ENCODE peak calls at places on chromosome 4, in six cellular contexts. A is right lobe of liver, L is astrocyte, K is aorta, G is heart right ventricle, Y is lower lobe of right lung. C is an unnamed sample. For H3K4me1, the result is how much of the 10 kb centered on the place peaks cover.

GRCh38 chr4:158253350-158253980 is 43.2 kb downstream of the TMEM144 start:
- DNase-seq in K (peak), G (no peak), L (peak), A (peak), Y (no peak), C (no peak)

GRCh38 chr4:76639292-76639691 is 204.3 kb downstream of the SHROOM3 start:
- DNase-seq in A (no peak), L (no peak), Y (no peak), G (no peak), K (peak), C (no peak)

GRCh38 chr4:53886090-53886489 is 178.3 kb downstream of the CHIC2 start:
- DNase-seq in Y (no peak), G (no peak), L (no peak), A (no peak), K (no peak), C (no peak)

GRCh38 chr4:123994917-123995316 is 598.3 kb downstream of the SPRY1 start:
- DNase-seq in L (no peak), K (no peak), A (no peak), G (no peak), Y (no peak), C (no peak)

GRCh38 chr4:13260513-13260912 is 223.6 kb downstream of the RAB28 start:
- DNase-seq in G (no peak), K (no peak), L (no peak), A (no peak), Y (no peak), C (no peak)

GRCh38 chr4:168631241-168632151 is 134.6 kb downstream of the PALLD start:
- DNase-seq in K (peak), L (peak), G (peak), Y (peak), A (peak), C (peak)

GRCh38 chr4:52983563-52984303 is 121.6 kb downstream of the RASL11B start:
- DNase-seq in A (no peak), L (peak), Y (no peak), K (no peak), G (no peak), C (no peak)

GRCh38 chr4:2767705-2768074 is 11.6 kb upstream of the TNIP2 start:
- DNase-seq in A (no peak), L (no peak), K (no peak), G (peak), Y (peak), C (no peak)

GRCh38 chr4:128980816-128981326 is 112.5 kb downstream of the SCLT1 start:
- DNase-seq in L (peak), G (no peak), Y (no peak), K (no peak), A (no peak), C (no peak)

GRCh38 chr4:165506780-165507305 is 128.0 kb downstream of the CPE start:
- DNase-seq in A (no peak), G (no peak), L (peak), Y (no peak), K (no peak), C (no peak)

GRCh38 chr4:60962286-60962685 is 237.8 kb upstream of the ADGRL3 start:
- DNase-seq in K (no peak), Y (no peak), A (no peak), L (no peak), G (no peak), C (no peak)

GRCh38 chr4:38805530-38806145 is 1.0 kb upstream of the TLR1 start:
- DNase-seq in L (no peak), G (no peak), A (no peak), K (peak), Y (peak), C (no peak)

GRCh38 chr4:126799971-126800722 is 832.6 kb upstream of the INTU start:
- DNase-seq in Y (no peak), A (no peak), L (peak), K (no peak), G (no peak), C (no peak)

GRCh38 chr4:15132739-15133138 is 130.5 kb downstream of the CPEB2 start:
- DNase-seq in A (no peak), Y (no peak), K (no peak), L (no peak), G (no peak), C (no peak)

GRCh38 chr4:168070903-168071302 is 21.4 kb upstream of the ANXA10 start:
- DNase-seq in G (no peak), A (no peak), L (no peak), K (no peak), Y (no peak), C (no peak)

GRCh38 chr4:26459054-26459755 is 31.1 kb downstream of the CCKAR start:
- DNase-seq in Y (no peak), L (peak), K (no peak), A (no peak), G (no peak), C (no peak)

GRCh38 chr4:25926473-25926872 is 12.5 kb downstream of the SMIM20 start:
- DNase-seq in L (no peak), K (no peak), A (no peak), G (no peak), Y (no peak), C (no peak)

GRCh38 chr4:38728651-38729141 is 54.1 kb downstream of the TLR10 start:
- DNase-seq in K (no peak), G (no peak), L (no peak), A (no peak), Y (peak), C (no peak)

GRCh38 chr4:74190919-74191397 is 33.0 kb downstream of the MTHFD2L start:
- DNase-seq in K (no peak), A (no peak), Y (no peak), G (no peak), L (no peak), C (no peak)

GRCh38 chr4:98663226-98664006 is 5.0 kb upstream of the TSPAN5 start:
- DNase-seq in Y (no peak), G (no peak), L (no peak), K (peak), A (no peak), C (no peak)

GRCh38 chr4:124636793-124637192 is 75.7 kb downstream of the ANKRD50 start:
- DNase-seq in A (no peak), L (peak), Y (no peak), G (no peak), K (no peak), C (no peak)

GRCh38 chr4:149884046-149884445 is 68.4 kb upstream of the IQCM start:
- DNase-seq in G (peak), L (no peak), K (no peak), A (peak), Y (no peak), C (no peak)

GRCh38 chr4:8410641-8411271 is 29.8 kb downstream of the ACOX3 start:
- DNase-seq in Y (peak), G (peak), K (no peak), L (no peak), A (no peak), C (no peak)

GRCh38 chr4:52643846-52644245 is 15.3 kb downstream of the USP46 start:
- DNase-seq in A (peak), L (peak), Y (peak), K (peak), G (peak), C (peak)

GRCh38 chr4:8502836-8503585 is 62.4 kb downstream of the TRMT44 start:
- DNase-seq in A (no peak), L (no peak), G (no peak), Y (no peak), K (no peak), C (no peak)

GRCh38 chr4:3612275-3612674 is 80.1 kb upstream of the LRPAP1 start:
- DNase-seq in G (no peak), L (no peak), A (no peak), K (no peak), Y (no peak), C (no peak)

GRCh38 chr4:88659061-88659889 is 38.4 kb downstream of the NAP1L5 start:
- DNase-seq in G (no peak), Y (no peak), K (peak), L (peak), A (peak), C (peak)

GRCh38 chr4:37934609-37935008 is 25.6 kb upstream of the PTTG2 start:
- DNase-seq in A (no peak), G (no peak), L (no peak), K (no peak), Y (no peak), C (no peak)

GRCh38 chr4:184328022-184328736 is 110.5 kb upstream of the ENPP6 start:
- DNase-seq in K (no peak), L (no peak), A (peak), Y (no peak), G (no peak), C (no peak)

GRCh38 chr4:41098649-41099048 is 115.7 kb downstream of the APBB2 start:
- DNase-seq in G (no peak), Y (no peak), K (no peak), A (no peak), L (no peak), C (no peak)

GRCh38 chr4:10100734-10101216 is 15.8 kb downstream of the WDR1 start:
- DNase-seq in K (peak), L (no peak), Y (peak), G (no peak), A (no peak), C (no peak)

GRCh38 chr4:74366367-74366891 is 1.5 kb downstream of the EREG start:
- DNase-seq in A (no peak), K (no peak), Y (no peak), G (no peak), L (no peak), C (no peak)

GRCh38 chr4:166422475-166422874 is 549.4 kb downstream of the TLL1 start:
- DNase-seq in A (no peak), L (peak), G (no peak), Y (no peak), K (no peak), C (no peak)

GRCh38 chr4:72387959-72388358 is 181.1 kb downstream of the ADAMTS3 start:
- DNase-seq in G (no peak), K (no peak), Y (no peak), A (no peak), L (no peak), C (no peak)

GRCh38 chr4:40592034-40592433 is 37.6 kb downstream of the RBM47 start:
- DNase-seq in K (no peak), A (peak), G (no peak), Y (no peak), L (no peak), C (no peak)

GRCh38 chr4:5773271-5773555 is 62.2 kb downstream of the EVC start:
- DNase-seq in G (no peak), Y (no peak), L (peak), A (no peak), K (no peak), C (no peak)
- H3K27ac ChIP-seq in G (no peak), Y (no peak), L (peak), A (no peak), K (no peak), C (no peak)

DNA sequence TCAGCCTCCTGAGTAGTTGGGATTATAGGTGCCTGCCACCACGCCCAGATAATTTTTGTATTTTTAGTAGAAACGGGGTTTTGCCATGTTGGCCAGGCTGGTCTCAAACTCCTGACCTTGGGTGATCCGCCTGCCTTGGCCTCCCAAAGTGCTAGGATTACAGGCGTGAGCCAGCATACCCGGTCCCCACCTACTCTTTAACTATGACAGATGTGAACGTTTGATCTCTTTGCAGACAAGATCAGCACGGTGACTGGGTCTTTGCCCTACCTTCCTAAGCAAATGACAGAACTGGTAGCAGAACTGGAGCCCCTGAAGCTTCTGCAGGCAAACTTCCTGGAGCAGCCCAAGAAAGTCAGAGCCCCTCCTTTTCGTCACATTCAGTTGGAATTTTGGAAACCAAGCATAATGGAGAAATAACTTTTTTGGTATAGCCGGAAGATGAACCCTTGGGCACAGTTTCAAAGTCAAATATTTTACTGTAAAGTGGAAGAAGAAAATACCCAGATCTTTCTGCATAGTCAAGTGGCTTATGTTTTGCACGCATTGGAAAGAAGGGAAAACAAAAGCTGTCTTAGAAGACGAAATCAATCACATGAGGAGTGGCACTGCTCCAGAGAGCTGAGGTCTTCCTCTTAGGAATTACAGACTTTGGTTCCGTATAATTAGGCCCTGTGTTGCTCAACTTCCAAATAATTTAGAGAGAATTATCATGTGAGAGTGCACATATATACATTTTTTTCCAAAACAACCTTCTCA is 90.6 kb downstream of the SORBS2 start:
- DNase-seq in A (no peak), Y (no peak), L (no peak), K (no peak), G (no peak), C (no peak)
- H3K4me3 ChIP-seq in A (no peak), Y (no peak), L (no peak), K (no peak), G (no peak), C (no peak)

GRCh38 chr4:186700746-186701145 is 22.9 kb downstream of the FAT1 start:
- DNase-seq in Y (no peak), K (peak), G (peak), L (peak), A (no peak), C (no peak)

GRCh38 chr4:186699881-186700397 is 23.7 kb downstream of the FAT1 start:
- DNase-seq in A (no peak), K (no peak), L (no peak), G (no peak), Y (no peak), C (no peak)

GRCh38 chr4:186698028-186698427 is 25.6 kb downstream of the FAT1 start:
- DNase-seq in K (no peak), A (no peak), L (no peak), Y (no peak), G (no peak), C (no peak)

GRCh38 chr4:186699298-186699697 is 24.4 kb downstream of the FAT1 start:
- DNase-seq in K (no peak), A (no peak), G (no peak), L (no peak), Y (no peak), C (peak)

GRCh38 chr4:186698525-186698924 is 25.1 kb downstream of the FAT1 start:
- DNase-seq in Y (no peak), K (no peak), L (no peak), A (no peak), G (no peak), C (no peak)
- H3K4me1 ChIP-seq in Y (under half), K (under half), L (under half), A (under half), G (under half), C (under half)

GRCh38 chr4:48342559-48342878 is 1.2 kb downstream of the SLAIN2 start:
- DNase-seq in G (no peak), L (no peak), K (no peak), A (no peak), Y (no peak), C (no peak)
- H3K27ac ChIP-seq in G (peak), L (peak), K (no peak), A (peak), Y (peak), C (no peak)

GRCh38 chr4:86448891-86449290 is 89.0 kb upstream of the MAPK10 start:
- DNase-seq in Y (no peak), K (no peak), L (no peak), A (no peak), G (no peak), C (no peak)
- H3K4me3 ChIP-seq in Y (no peak), K (no peak), L (no peak), A (no peak), G (no peak), C (no peak)

GRCh38 chr4:139975830-139976272 is 178.1 kb downstream of the MAML3 start:
- DNase-seq in Y (no peak), A (no peak), K (no peak), G (no peak), L (no peak), C (no peak)
- H3K4me1 ChIP-seq in Y (half or more), A (under half), K (under half), G (under half), L (under half), C (under half)

DNA sequence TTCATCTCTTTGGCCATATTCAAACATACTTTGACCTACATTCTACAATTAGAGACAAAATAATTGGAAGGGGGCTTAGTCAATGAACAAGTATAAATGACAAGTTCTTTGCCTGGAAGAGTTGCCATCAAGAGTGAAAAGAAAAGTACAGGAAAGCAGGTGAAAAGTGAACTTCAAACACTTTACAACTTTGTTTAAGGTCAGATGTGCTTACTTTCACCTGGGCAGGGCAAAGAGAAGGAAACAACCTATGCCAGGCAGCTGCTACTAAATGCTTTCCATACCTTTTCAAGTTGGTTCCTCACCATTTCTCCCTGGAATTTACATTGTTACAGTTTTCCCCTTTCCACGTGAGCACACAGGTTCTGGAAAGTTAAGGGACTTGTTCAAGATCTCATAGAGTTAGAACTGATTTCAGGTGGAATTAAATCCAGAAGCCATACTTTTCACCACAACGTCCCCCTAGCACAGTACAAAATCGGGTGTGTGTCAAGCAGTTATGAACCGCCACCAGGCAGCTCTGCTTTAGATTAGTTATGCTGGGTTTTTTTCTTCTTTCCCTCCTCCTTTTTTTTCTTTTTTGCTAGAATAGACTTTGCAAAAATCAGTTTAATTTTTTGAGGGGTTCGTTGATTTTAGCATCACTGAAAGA is 30.9 kb upstream of the PITX2 start:
- DNase-seq in A (no peak), K (no peak), G (no peak), L (no peak), Y (no peak), C (no peak)
- H3K27ac ChIP-seq in A (no peak), K (no peak), G (no peak), L (no peak), Y (no peak), C (no peak)

GRCh38 chr4:1400861-1401408 is 5.3 kb downstream of the NKX1-1 start:
- DNase-seq in L (no peak), G (no peak), Y (peak), A (no peak), K (peak), C (no peak)

GRCh38 chr4:1398686-1399507 is 7.3 kb downstream of the NKX1-1 start:
- DNase-seq in G (no peak), K (peak), L (no peak), Y (peak), A (peak), C (peak)

GRCh38 chr4:1401409-1402020 is 4.7 kb downstream of the NKX1-1 start:
- DNase-seq in L (no peak), G (no peak), K (peak), A (peak), Y (peak), C (no peak)

GRCh38 chr4:1400191-1400805 is 5.9 kb downstream of the NKX1-1 start:
- DNase-seq in K (no peak), A (peak), Y (peak), L (no peak), G (no peak), C (no peak)

DNA sequence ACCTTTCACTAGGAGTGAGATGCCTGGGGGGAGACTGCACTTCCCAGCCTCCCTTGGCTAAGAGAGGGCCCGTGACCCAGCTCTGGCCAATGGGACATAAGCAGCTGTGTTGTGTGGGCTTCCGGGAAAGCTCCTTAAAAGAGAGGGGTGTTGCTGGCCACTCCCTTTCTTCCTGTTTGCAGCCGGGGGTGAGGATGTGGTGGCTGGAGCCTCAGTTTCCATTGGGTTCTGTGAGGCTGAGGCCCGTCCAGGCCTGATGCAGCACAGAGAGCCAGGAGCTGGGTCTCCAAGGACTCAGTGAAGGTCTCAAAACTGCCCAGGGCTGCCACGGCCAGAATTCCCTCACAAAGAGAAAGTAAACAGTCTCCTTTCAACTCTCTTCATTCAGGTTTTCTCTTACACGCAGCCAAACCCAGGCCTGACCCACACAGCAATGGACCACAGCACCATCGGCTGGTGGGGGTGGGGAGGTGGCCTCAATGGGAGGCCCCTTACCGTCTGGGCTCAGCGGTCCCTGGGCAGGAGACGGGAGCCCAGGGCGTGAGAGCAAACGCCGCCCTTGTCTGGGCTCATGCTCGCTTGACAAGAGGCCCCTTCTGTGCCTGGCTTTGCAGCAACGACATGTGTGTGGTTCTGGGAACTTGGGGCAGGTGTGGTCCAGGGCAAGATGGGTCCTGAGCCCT is 6.6 kb downstream of the NKX1-1 start:
- DNase-seq in G (no peak), L (no peak), Y (peak), K (peak), A (no peak), C (peak)
- H3K4me3 ChIP-seq in G (no peak), L (no peak), Y (no peak), K (no peak), A (no peak), C (no peak)

C was measured in pancreas.